ENCODE peak calls at places on chromosome 17, in four cellular contexts. O is adrenal gland, Q is body of pancreas, N is IMR-90. J is an unnamed sample.
A peak's percentile ranks its signal among the peaks of the same experiment; 100 is the strongest.

GRCh38 chr17:74862108-74862901 is 2.6 kb upstream of the GRIN2C start:
- DNase-seq in O (peak; percentile 81), Q (peak; percentile 66), N (peak; percentile 9), J (peak; percentile 52)

GRCh38 chr17:19305261-19305660 is 57.3 kb downstream of the B9D1 start:
- DNase-seq in O (no peak), Q (no peak), N (no peak), J (no peak)

GRCh38 chr17:80761421-80761871 is 216.8 kb downstream of the RPTOR start:
- DNase-seq in O (peak; percentile 72), Q (no peak), N (peak; percentile 88), J (no peak)

GRCh38 chr17:68600881-68601564 is at the start of gene FAM20A:
- DNase-seq in O (no peak), Q (peak; percentile 40), N (no peak), J (peak; percentile 56)

GRCh38 chr17:1787301-1787902 is 25.5 kb downstream of the SERPINF1 start:
- DNase-seq in O (peak; percentile 97), Q (peak; percentile 19), N (peak; percentile 96), J (peak; percentile 66)

GRCh38 chr17:73952136-73952497 is 251.4 kb upstream of the RPL38 start:
- DNase-seq in O (peak; percentile 39), Q (no peak), N (no peak), J (no peak)

GRCh38 chr17:9645858-9646555 is 690 bp downstream of the USP43 start:
- DNase-seq in O (peak; percentile 52), Q (peak; percentile 79), N (no peak), J (no peak)

GRCh38 chr17:5499790-5500189 is 13.4 kb downstream of the MIS12 start:
- DNase-seq in O (peak; percentile 63), Q (no peak), N (no peak), J (peak; percentile 48)

GRCh38 chr17:16381496-16381820 is 567 bp downstream of the UBB start:
- DNase-seq in O (peak; percentile 58), Q (no peak), N (peak; percentile 49), J (no peak)

GRCh38 chr17:9432867-9433495 is 142.6 kb downstream of the STX8 start:
- DNase-seq in O (no peak), Q (no peak), N (peak; percentile 33), J (no peak)

GRCh38 chr17:76120658-76121008 is 17.0 kb upstream of the EXOC7 start:
- DNase-seq in O (no peak), Q (no peak), N (no peak), J (no peak)

GRCh38 chr17:59837362-59838195 is 55.2 kb downstream of the TUBD1 start:
- DNase-seq in O (peak; percentile 86), Q (peak; percentile 88), N (peak; percentile 100), J (no peak)

GRCh38 chr17:71516149-71516548 is 604.7 kb upstream of the SOX9 start:
- DNase-seq in O (no peak), Q (no peak), N (no peak), J (no peak)

GRCh38 chr17:46063239-46063638 is 64.2 kb downstream of the STH start:
- DNase-seq in O (no peak), Q (no peak), N (peak; percentile 82), J (no peak)

GRCh38 chr17:14261406-14261805 is 24.7 kb upstream of the CDRT15 start:
- DNase-seq in O (no peak), Q (no peak), N (no peak), J (no peak)
- TF ChIP-seq POLR2A in O (no peak), Q (no peak), N (no peak), J (no peak)

GRCh38 chr17:63754046-63754445 is 12.4 kb upstream of the STRADA start:
- DNase-seq in O (no peak), Q (no peak), N (no peak), J (no peak)

GRCh38 chr17:63751806-63752205 is 10.2 kb upstream of the STRADA start:
- DNase-seq in O (no peak), Q (no peak), N (no peak), J (no peak)

GRCh38 chr17:63752707-63753106 is 11.1 kb upstream of the STRADA start:
- DNase-seq in O (no peak), Q (no peak), N (no peak), J (no peak)

GRCh38 chr17:63758428-63758827 is 15.0 kb downstream of the CCDC47 start:
- DNase-seq in O (no peak), Q (no peak), N (no peak), J (no peak)

DNA sequence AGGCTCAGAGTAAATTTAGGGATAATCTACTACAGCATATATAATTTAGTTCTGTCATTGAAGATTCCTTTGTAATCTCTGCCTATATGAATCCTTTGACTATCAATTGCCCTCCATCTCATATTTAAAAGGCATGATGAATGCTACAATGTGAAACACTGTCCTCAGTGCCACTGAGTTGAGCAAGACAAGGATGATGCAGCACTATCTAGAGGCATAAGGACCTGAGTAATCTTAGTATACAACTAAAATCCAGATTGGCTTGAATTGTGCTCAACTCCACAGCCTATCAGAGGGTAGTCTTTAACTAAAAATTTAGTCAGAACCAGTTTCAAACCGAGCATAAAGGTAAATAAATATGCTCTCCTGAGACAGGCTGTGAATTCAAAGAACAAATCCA is 11.6 kb upstream of the STRADA start:
- DNase-seq in O (no peak), Q (no peak), N (no peak), J (no peak)
- H3K36me3 ChIP-seq in O (no peaks in the 10 kb centered on the region), Q (peaks cover 30% of the 10 kb centered on the region), N (peaks cover 49% of the 10 kb centered on the region), J (no peaks in the 10 kb centered on the region)

GRCh38 chr17:49730078-49730786 is 22.5 kb upstream of the SLC35B1 start:
- DNase-seq in O (peak; percentile 96), Q (peak; percentile 86), N (peak; percentile 88), J (peak; percentile 89)

GRCh38 chr17:49729074-49729473 is 21.3 kb upstream of the SLC35B1 start:
- DNase-seq in O (no peak), Q (no peak), N (no peak), J (no peak)

GRCh38 chr17:49727353-49727752 is 19.6 kb upstream of the SLC35B1 start:
- DNase-seq in O (no peak), Q (no peak), N (no peak), J (no peak)

GRCh38 chr17:49730787-49731441 is 23.1 kb upstream of the SLC35B1 start:
- DNase-seq in O (no peak), Q (no peak), N (no peak), J (no peak)

GRCh38 chr17:49728425-49728824 is 20.7 kb upstream of the SLC35B1 start:
- DNase-seq in O (no peak), Q (no peak), N (no peak), J (no peak)
- TF ChIP-seq POLR2A in O (no peak), Q (no peak), N (no peak), J (no peak)

GRCh38 chr17:29080323-29080722 is 37.4 kb downstream of the PIPOX start:
- DNase-seq in O (no peak), Q (no peak), N (no peak), J (no peak)
- H3K36me3 ChIP-seq in O (no peaks in the 10 kb centered on the region), Q (peaks cover 14% of the 10 kb centered on the region), N (peaks cover 43% of the 10 kb centered on the region), J (no peaks in the 10 kb centered on the region)

GRCh38 chr17:78375401-78376079 is 2.9 kb upstream of the PGS1 start:
- DNase-seq in O (no peak), Q (peak; percentile 33), N (peak; percentile 98), J (no peak)

GRCh38 chr17:78372811-78373210 is 5.6 kb upstream of the PGS1 start:
- DNase-seq in O (no peak), Q (no peak), N (no peak), J (no peak)

GRCh38 chr17:78374189-78374588 is 4.3 kb upstream of the PGS1 start:
- DNase-seq in O (no peak), Q (no peak), N (no peak), J (no peak)

GRCh38 chr17:78376161-78376560 is 2.3 kb upstream of the PGS1 start:
- DNase-seq in O (no peak), Q (no peak), N (no peak), J (no peak)

GRCh38 chr17:78374631-78375274 is 3.7 kb upstream of the PGS1 start:
- DNase-seq in O (no peak), Q (no peak), N (peak; percentile 90), J (no peak)
- TF ChIP-seq POLR2A in O (no peak), Q (no peak), N (peak; percentile 66), J (no peak)

GRCh38 chr17:56899403-56899802 is 14.4 kb downstream of the TRIM25 start:
- DNase-seq in O (peak; percentile 33), Q (no peak), N (no peak), J (no peak)
- H3K36me3 ChIP-seq in O (no peaks in the 10 kb centered on the region), Q (peaks cover 33% of the 10 kb centered on the region), N (peaks cover 73% of the 10 kb centered on the region), J (peaks cover 2% of the 10 kb centered on the region)

DNA sequence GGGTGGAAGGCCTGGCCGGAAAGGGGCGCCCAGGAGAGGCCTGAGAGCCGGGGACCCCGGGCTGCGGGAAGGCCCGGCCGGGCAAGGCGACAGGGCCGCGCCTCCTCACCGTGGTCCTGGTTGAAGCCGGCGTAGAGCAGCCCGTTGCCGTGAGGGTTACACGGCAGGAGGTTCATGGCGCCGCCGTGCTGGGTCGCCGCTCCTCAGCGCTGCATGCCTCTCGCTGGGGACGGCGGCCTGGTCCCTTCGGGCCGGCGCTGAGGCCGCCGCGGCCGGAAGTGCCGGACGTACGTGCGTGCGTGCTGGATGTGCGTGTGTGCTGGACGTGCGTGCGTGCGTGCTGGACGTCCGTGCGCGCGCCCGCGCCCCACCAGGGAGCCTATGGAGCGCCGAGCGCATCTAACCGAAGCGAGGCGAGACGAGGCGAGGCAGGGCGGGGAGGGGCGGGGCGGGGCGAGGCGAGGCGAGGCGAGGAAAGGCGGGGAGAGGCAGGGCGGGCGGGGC is at the start of gene WDR45B:
- DNase-seq in O (peak; percentile 98), Q (peak; percentile 95), N (peak; percentile 98), J (peak; percentile 95)
- TF ChIP-seq POLR2A in O (peak; percentile 98), Q (peak; percentile 97), N (peak; percentile 96), J (peak; percentile 96)

DNA sequence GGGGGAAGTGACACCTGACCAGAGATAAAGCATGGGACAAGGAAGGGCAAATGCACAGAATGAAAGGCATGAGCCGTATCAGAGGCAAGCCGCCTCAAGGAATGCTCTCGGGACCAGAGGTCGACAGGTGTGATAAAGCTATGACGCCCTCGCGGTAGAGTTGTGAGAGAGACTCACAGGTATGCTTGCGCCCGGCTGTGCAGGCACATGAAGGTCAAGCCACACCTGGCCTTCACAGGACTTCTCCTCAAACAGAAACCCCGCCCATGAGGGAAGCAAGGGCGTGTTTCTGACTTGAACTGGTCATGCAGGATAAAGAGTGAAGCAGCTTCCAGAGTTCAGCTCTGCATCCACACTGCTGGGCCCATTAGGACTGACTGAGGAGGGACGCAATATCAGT is 7.8 kb downstream of the NCBP3 start:
- DNase-seq in O (no peak), Q (peak; percentile 73), N (no peak), J (no peak)
- H3K36me3 ChIP-seq in O (no peaks in the 10 kb centered on the region), Q (peaks cover 2% of the 10 kb centered on the region), N (peaks cover 42% of the 10 kb centered on the region), J (no peaks in the 10 kb centered on the region)

GRCh38 chr17:41785876-41786226 is 660 bp downstream of the JUP start:
- DNase-seq in O (no peak), Q (peak; percentile 63), N (no peak), J (no peak)
- TF ChIP-seq POLR2A in O (no peak), Q (no peak), N (no peak), J (no peak)

J was measured in ovary.